ENCODE peak calls at places on chromosomes 11 and 22, in nine cellular contexts. G is fibroblast of mammary gland; D is WTC11; M is activated effector memory CD4-positive, alpha-beta T cell treated with anti-CD3 and anti-CD28 coated beads, Interleukin-2, amount 50 U/mL, for 16 hours; Y is lower leg skin; A is GM19239; K is GM18507; N is stimulated activated CD4-positive, alpha-beta T cell treated with anti-CD3 and anti-CD28 coated beads, Interleukin-2, amount 100 ng/mL, for 48 hours; U is Calu3. X is an unnamed sample.

GRCh38 chr11:108571001-108571400 is 22.6 kb downstream of the EXPH5 start:
- DNase-seq in G (no peak), D (no peak), M (no peak), Y (no peak), A (no peak), K (no peak), N (no peak), U (no peak), X (peak; percentile 19)

GRCh38 chr22:19478466-19479357 is at the start of gene UFD1:
- DNase-seq in G (peak; percentile 72), D (peak; percentile 85), M (peak; percentile 93), Y (peak; percentile 70), A (peak; percentile 67), K (peak; percentile 44), N (peak; percentile 75), U (peak; percentile 82), X (peak; percentile 94)

GRCh38 chr11:5643585-5643984 is 18.8 kb downstream of the TRIM34 start:
- DNase-seq in G (no peak), D (no peak), M (no peak), Y (no peak), A (no peak), K (no peak), N (no peak), U (no peak), X (no peak)

GRCh38 chr11:112694813-112695212 is 266.4 kb upstream of the NCAM1 start:
- DNase-seq in G (peak; percentile 3), D (no peak), M (no peak), Y (no peak), A (no peak), K (no peak), N (no peak), U (no peak), X (no peak)

GRCh38 chr22:22705328-22706100 is 61.1 kb downstream of the GGTLC2 start:
- DNase-seq in G (no peak), D (no peak), M (peak; percentile 37), Y (no peak), A (no peak), K (no peak), N (no peak), U (no peak), X (peak; percentile 51)

GRCh38 chr22:31945971-31946680 is 1.8 kb downstream of the YWHAH start:
- DNase-seq in G (no peak), D (no peak), M (no peak), Y (no peak), A (no peak), K (no peak), N (no peak), U (no peak), X (no peak)

GRCh38 chr11:221539-221938 is 14.0 kb downstream of the RIC8A start:
- DNase-seq in G (no peak), D (no peak), M (peak; percentile 12), Y (no peak), A (no peak), K (no peak), N (no peak), U (no peak), X (no peak)

GRCh38 chr11:11444800-11445126 is 91.7 kb upstream of the CSNK2A3 start:
- DNase-seq in G (no peak), D (no peak), M (no peak), Y (no peak), A (no peak), K (no peak), N (no peak), U (no peak), X (no peak)

GRCh38 chr22:41261541-41262249 is 21.0 kb upstream of the CHADL start:
- DNase-seq in G (no peak), D (no peak), M (no peak), Y (no peak), A (no peak), K (no peak), N (no peak), U (no peak), X (no peak)

GRCh38 chr11:9802291-9802861 is 138.5 kb downstream of the SWAP70 start:
- DNase-seq in G (peak; percentile 85), D (no peak), M (no peak), Y (peak; percentile 39), A (no peak), K (no peak), N (no peak), U (no peak), X (no peak)

GRCh38 chr11:27357250-27357649 is 5.8 kb downstream of the CCDC34 start:
- DNase-seq in G (no peak), D (no peak), M (no peak), Y (no peak), A (no peak), K (no peak), N (no peak), U (no peak), X (no peak)

GRCh38 chr22:18954333-18954732 is 18.2 kb upstream of the PRODH start:
- DNase-seq in G (peak; percentile 27), D (peak; percentile 87), M (peak; percentile 82), Y (peak; percentile 45), A (peak; percentile 74), K (peak; percentile 53), N (peak; percentile 63), U (peak; percentile 81), X (peak; percentile 92)

GRCh38 chr11:61347916-61348461 is 13.7 kb downstream of the CYB561A3 start:
- DNase-seq in G (peak; percentile 41), D (no peak), M (no peak), Y (no peak), A (no peak), K (no peak), N (no peak), U (no peak), X (no peak)

GRCh38 chr22:46611189-46611588 is 9.0 kb upstream of the GRAMD4 start:
- DNase-seq in G (no peak), D (no peak), M (no peak), Y (no peak), A (no peak), K (no peak), N (no peak), U (no peak), X (no peak)